ENCODE peak calls at places on chromosomes 3 and 15, in ten cellular contexts. L is thyroid gland, P is fibroblast of pulmonary artery, D is suprapubic skin, K is GM06990, U is breast epithelium, E is AG04450, M is SK-N-SH, N is endodermal cell, W is HFF-Myc. C is an unnamed sample.

GRCh38 chr15:59190291-59190690 is 16.4 kb upstream of the LDHAL6B start:
- DNase-seq in W (no peak), N (no peak), U (no peak), D (no peak), M (no peak), L (no peak), P (no peak), E (no peak), K (no peak), C (no peak)

GRCh38 chr3:26556637-26557036 is 65.9 kb upstream of the LRRC3B start:
- DNase-seq in D (no peak), N (no peak), E (no peak), K (no peak), P (no peak), U (no peak), L (no peak), W (no peak), M (no peak), C (no peak)

GRCh38 chr15:55846108-55846707 is 103.3 kb upstream of the PRTG start:
- DNase-seq in N (peak), D (no peak), M (peak), K (peak), W (peak), L (peak), E (peak), P (peak), U (no peak), C (peak)

GRCh38 chr3:129934234-129935123 is 40.0 kb upstream of the TRH start:
- DNase-seq in M (peak), E (no peak), D (no peak), W (no peak), K (no peak), N (peak), P (peak), L (peak), U (no peak), C (no peak)

GRCh38 chr3:192212335-192212734 is 515.0 kb downstream of the FGF12 start:
- DNase-seq in U (no peak), M (no peak), W (no peak), P (no peak), D (no peak), L (no peak), K (no peak), N (no peak), E (no peak), C (no peak)

GRCh38 chr3:3627104-3627503 is 172.1 kb upstream of the LRRN1 start:
- DNase-seq in U (no peak), W (no peak), L (no peak), D (no peak), N (no peak), P (no peak), E (no peak), M (no peak), K (no peak), C (no peak)

GRCh38 chr15:83275412-83275811 is 9.1 kb downstream of the BNC1 start:
- DNase-seq in U (no peak), D (no peak), K (no peak), M (no peak), E (no peak), N (no peak), P (no peak), L (no peak), W (no peak), C (no peak)

GRCh38 chr3:33537135-33537534 is 96.9 kb upstream of the UBP1 start:
- DNase-seq in E (no peak), W (no peak), D (no peak), N (no peak), L (no peak), K (no peak), P (peak), M (no peak), U (no peak), C (no peak)

GRCh38 chr3:130834476-130834875 is 59.4 kb upstream of the ATP2C1 start:
- DNase-seq in L (no peak), K (no peak), W (no peak), N (no peak), P (peak), D (no peak), E (no peak), M (no peak), U (no peak), C (no peak)

GRCh38 chr3:55549172-55549571 is 62.1 kb upstream of the WNT5A start:
- DNase-seq in E (no peak), D (no peak), L (no peak), K (no peak), P (no peak), W (peak), N (no peak), M (peak), U (no peak), C (no peak)

GRCh38 chr3:87333393-87333892 is 57.1 kb upstream of the POU1F1 start:
- DNase-seq in K (no peak), E (peak), U (no peak), N (no peak), L (no peak), D (no peak), P (peak), M (no peak), W (peak), C (no peak)

GRCh38 chr3:32132121-32132520 is 25.7 kb downstream of the GPD1L start:
- DNase-seq in N (no peak), L (no peak), E (no peak), M (no peak), D (no peak), P (no peak), K (no peak), W (peak), U (no peak), C (no peak)

GRCh38 chr3:8742921-8743605 is 9.5 kb downstream of the CAV3 start:
- DNase-seq in D (peak), N (peak), L (no peak), W (no peak), M (no peak), U (peak), E (peak), K (no peak), P (peak), C (no peak)

GRCh38 chr3:8738639-8739038 is 5.0 kb downstream of the CAV3 start:
- DNase-seq in L (no peak), W (no peak), P (no peak), K (no peak), D (no peak), N (no peak), E (no peak), U (no peak), M (no peak), C (no peak)

GRCh38 chr3:8739757-8740508 is 6.3 kb downstream of the CAV3 start:
- DNase-seq in K (no peak), N (no peak), W (peak), E (peak), M (no peak), P (peak), D (peak), U (peak), L (no peak), C (no peak)

GRCh38 chr3:8743911-8744310 is 10.3 kb downstream of the CAV3 start:
- DNase-seq in N (no peak), E (no peak), D (peak), M (no peak), W (no peak), U (no peak), P (no peak), L (no peak), K (no peak), C (no peak)

GRCh38 chr3:8741581-8742355 is 8.2 kb downstream of the CAV3 start:
- DNase-seq in L (no peak), D (peak), M (peak), P (peak), E (peak), W (peak), U (peak), K (no peak), N (peak), C (no peak)
- H3K4me3 ChIP-seq in L (no peak), D (no peak), M (peak), P (peak), E (peak), W (peak), U (peak), K (no peak), N (peak), C (no peak)

GRCh38 chr15:68055224-68055705 is 1.1 kb downstream of the PIAS1 start:
- DNase-seq in N (peak), W (no peak), M (peak), E (no peak), L (peak), U (no peak), D (no peak), P (peak), K (peak), C (peak)

GRCh38 chr15:68057758-68058157 is 3.6 kb downstream of the PIAS1 start:
- DNase-seq in W (no peak), U (no peak), D (no peak), E (no peak), N (no peak), K (no peak), P (no peak), L (no peak), M (no peak), C (no peak)

GRCh38 chr15:68056097-68056865 is 2.2 kb downstream of the PIAS1 start:
- DNase-seq in W (no peak), N (no peak), E (no peak), M (no peak), U (no peak), L (no peak), K (no peak), P (no peak), D (no peak), C (no peak)

GRCh38 chr15:68054658-68055223 is 626 bp downstream of the PIAS1 start:
- DNase-seq in N (peak), K (peak), U (peak), L (peak), E (no peak), P (no peak), W (no peak), D (peak), M (peak), C (no peak)

DNA sequence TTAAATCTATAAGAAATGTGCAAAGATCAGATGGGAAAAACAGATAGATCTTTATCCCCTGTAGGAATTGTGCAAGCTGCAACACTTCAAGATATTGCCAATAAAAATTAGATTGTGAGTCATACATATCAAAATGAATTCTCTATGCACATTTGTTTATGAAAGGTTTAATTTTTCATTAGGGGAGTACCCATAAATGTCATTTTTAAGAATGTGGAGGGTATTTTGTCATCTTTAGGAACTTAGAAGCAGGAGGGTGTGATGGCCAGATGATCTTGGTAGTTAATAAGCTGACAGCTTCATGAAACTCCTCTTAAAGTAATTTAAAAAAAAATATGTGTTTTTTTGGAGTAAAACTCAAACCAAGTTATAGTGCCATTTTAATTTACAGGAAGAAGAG is 3.0 kb downstream of the PIAS1 start:
- DNase-seq in M (no peak), L (no peak), N (no peak), D (no peak), E (no peak), K (no peak), U (no peak), P (no peak), W (no peak), C (no peak)
- TF ChIP-seq CTCF in M (no peak), L (no peak), N (no peak), D (no peak), E (no peak), K (no peak), U (no peak), P (no peak), W (no peak), C (no peak)

DNA sequence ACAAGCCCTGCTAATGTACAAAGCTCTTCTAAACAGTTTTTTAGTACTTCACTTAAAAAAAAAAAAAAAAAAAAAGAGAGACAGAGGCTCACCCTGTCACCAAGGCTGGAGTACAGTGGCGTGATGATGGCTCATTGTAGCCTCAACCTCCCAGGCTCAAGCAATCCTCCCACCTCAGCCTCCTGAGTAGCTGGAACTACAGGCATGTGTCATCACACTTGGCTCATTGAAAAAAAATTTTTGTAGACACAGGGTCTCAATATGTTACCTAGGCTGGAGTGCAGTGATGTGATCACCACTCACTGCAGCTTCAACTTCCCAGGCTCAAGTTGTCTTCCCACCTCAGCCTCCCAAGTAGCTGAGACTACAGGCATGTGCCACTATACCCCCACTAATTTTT is 47.6 kb upstream of the HEG1 start:
- DNase-seq in E (no peak), N (no peak), U (no peak), K (no peak), D (no peak), W (no peak), P (no peak), L (no peak), M (no peak), C (no peak)
- H3K4me3 ChIP-seq in E (no peak), N (no peak), U (no peak), K (no peak), D (no peak), W (no peak), P (no peak), L (no peak), M (no peak), C (peak)

GRCh38 chr15:41019174-41019573 is 65.9 kb downstream of the CHAC1 start:
- DNase-seq in L (no peak), K (no peak), M (no peak), P (no peak), W (no peak), E (no peak), D (no peak), N (no peak), U (no peak), C (no peak)

GRCh38 chr15:41017051-41017735 is 63.9 kb downstream of the CHAC1 start:
- DNase-seq in P (peak), M (no peak), L (no peak), K (no peak), D (no peak), U (no peak), W (no peak), N (no peak), E (no peak), C (no peak)

GRCh38 chr15:41020829-41021228 is 67.6 kb downstream of the CHAC1 start:
- DNase-seq in E (no peak), U (no peak), W (no peak), L (no peak), D (no peak), N (no peak), K (no peak), M (no peak), P (no peak), C (no peak)

GRCh38 chr15:41020311-41020710 is 67.0 kb downstream of the CHAC1 start:
- DNase-seq in E (no peak), L (no peak), K (no peak), D (no peak), W (no peak), M (no peak), U (no peak), P (no peak), N (no peak), C (no peak)

GRCh38 chr15:41018534-41018933 is 65.3 kb downstream of the CHAC1 start:
- DNase-seq in K (no peak), E (no peak), M (no peak), P (peak), N (no peak), W (no peak), U (peak), D (no peak), L (peak), C (no peak)
- TF ChIP-seq CTCF in K (no peak), E (peak), M (peak), P (peak), N (peak), W (no peak), U (peak), D (no peak), L (peak), C (no peak)

GRCh38 chr3:190193210-190193609 is 72.5 kb upstream of the P3H2 start:
- DNase-seq in U (no peak), N (no peak), M (no peak), P (no peak), L (no peak), E (no peak), W (no peak), D (no peak), K (no peak), C (no peak)
- H3K4me3 ChIP-seq in U (no peak), N (no peak), M (no peak), P (no peak), L (no peak), E (no peak), W (no peak), D (no peak), K (no peak), C (no peak)

GRCh38 chr3:22617372-22617771 is 585.8 kb upstream of the UBE2E2 start:
- DNase-seq in L (no peak), P (no peak), W (no peak), D (no peak), N (no peak), M (no peak), K (no peak), U (no peak), E (no peak), C (no peak)
- TF ChIP-seq CTCF in L (no peak), P (no peak), W (no peak), D (no peak), N (no peak), M (no peak), K (no peak), U (no peak), E (no peak), C (no peak)

GRCh38 chr3:101725192-101725889 is 927 bp downstream of the CEP97 start:
- DNase-seq in P (peak), M (peak), N (peak), K (no peak), U (no peak), L (peak), E (no peak), W (no peak), D (no peak), C (no peak)

GRCh38 chr3:101722394-101723173 is 1.8 kb upstream of the CEP97 start:
- DNase-seq in M (no peak), E (no peak), W (no peak), N (no peak), P (no peak), K (peak), D (no peak), U (no peak), L (no peak), C (peak)

GRCh38 chr3:101724329-101725191 is at the start of gene CEP97:
- DNase-seq in N (peak), L (peak), K (peak), M (peak), D (peak), W (peak), P (peak), U (peak), E (peak), C (peak)

GRCh38 chr3:101729586-101729985 is 5.2 kb downstream of the CEP97 start:
- DNase-seq in W (no peak), N (no peak), E (no peak), L (no peak), D (no peak), K (no peak), M (no peak), U (no peak), P (no peak), C (no peak)

GRCh38 chr3:101725890-101726275 is 1.5 kb downstream of the CEP97 start:
- DNase-seq in U (no peak), K (no peak), E (no peak), P (no peak), W (no peak), N (no peak), L (no peak), M (no peak), D (no peak), C (no peak)
- H3K4me3 ChIP-seq in U (peak), K (peak), E (peak), P (peak), W (peak), N (peak), L (no peak), M (peak), D (peak), C (peak)

DNA sequence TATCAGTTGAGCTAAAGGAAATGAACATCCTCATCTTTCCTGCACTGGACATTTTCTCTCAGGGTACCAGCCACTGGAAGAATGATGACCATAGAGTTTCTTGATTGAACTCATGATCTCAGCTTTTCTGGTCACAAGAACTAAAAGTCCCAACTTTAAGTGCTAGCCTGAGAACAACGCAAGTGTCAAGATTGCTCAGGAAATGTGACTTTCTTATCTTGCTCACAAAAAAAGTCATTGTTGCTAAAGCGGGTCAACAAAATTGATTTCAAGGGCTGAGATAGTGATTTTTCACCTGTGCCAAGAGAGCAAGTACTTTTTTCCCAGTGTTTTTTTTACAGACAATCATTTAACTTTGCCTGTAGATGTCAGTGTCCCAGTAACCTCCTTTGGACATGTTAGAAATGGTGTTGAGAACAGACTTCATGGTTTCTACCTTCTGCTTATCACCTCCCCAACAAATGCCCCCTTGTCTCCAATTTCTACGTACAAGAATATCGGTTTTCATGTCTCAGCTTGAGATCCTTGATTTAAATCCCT is 125.9 kb downstream of the SEMA6D start:
- DNase-seq in K (no peak), P (no peak), D (no peak), L (no peak), W (no peak), M (no peak), E (no peak), N (no peak), U (no peak), C (no peak)
- TF ChIP-seq CTCF in K (no peak), P (no peak), D (no peak), L (no peak), W (no peak), M (no peak), E (no peak), N (peak), U (no peak), C (no peak)

DNA sequence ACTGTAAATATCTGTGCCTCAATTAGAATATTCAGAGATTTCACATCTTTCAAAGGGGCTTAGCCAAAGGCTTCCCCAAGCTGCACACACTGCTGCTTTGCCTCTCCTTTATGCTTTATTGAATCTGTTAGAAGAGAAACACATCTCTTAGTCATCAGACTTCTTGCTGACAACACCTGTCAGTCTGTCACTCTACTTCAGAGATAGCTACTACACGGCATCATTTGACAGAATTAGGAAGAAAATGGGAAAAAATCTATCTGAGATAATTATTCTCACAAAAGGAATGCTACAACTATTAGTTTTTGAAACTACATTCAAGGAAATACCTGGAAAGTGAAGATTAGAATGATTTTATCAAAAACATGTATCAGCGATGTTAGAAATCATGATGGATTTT is 773.5 kb downstream of the OTOL1 start:
- DNase-seq in W (no peak), K (no peak), D (no peak), P (no peak), N (no peak), L (no peak), E (no peak), U (no peak), M (no peak), C (no peak)
- H3K4me3 ChIP-seq in W (no peak), K (no peak), D (no peak), P (no peak), N (no peak), L (no peak), E (no peak), U (no peak), M (no peak), C (no peak)